ENCODE peak calls at places on chromosomes 6 and 20, in five cellular contexts. W, B, C, M and H are unnamed samples.

GRCh38 chr6:14066782-14067406 is 50.7 kb upstream of the CD83 start:
- DNase-seq in M (no peak), W (no peak), B (no peak), C (peak), H (peak)

GRCh38 chr6:124987291-124987690 is 25.1 kb downstream of the RNF217 start:
- DNase-seq in C (no peak), B (no peak), W (no peak), M (no peak), H (no peak)

GRCh38 chr6:157989541-157990289 is 8.1 kb downstream of the SYNJ2 start:
- DNase-seq in B (no peak), C (peak), W (peak), M (no peak), H (no peak)

GRCh38 chr20:11389188-11389587 is 528.5 kb upstream of the BTBD3 start:
- DNase-seq in M (no peak), W (no peak), B (no peak), C (no peak), H (no peak)

GRCh38 chr20:1298166-1298565 is 30.8 kb downstream of the SDCBP2 start:
- DNase-seq in B (no peak), C (no peak), M (no peak), W (no peak), H (no peak)

GRCh38 chr6:116847234-116847633 is 18.4 kb upstream of the GPRC6A start:
- DNase-seq in C (peak), B (no peak), M (no peak), W (no peak), H (no peak)

GRCh38 chr20:44471481-44471882 is 4.2 kb upstream of the TTPAL start:
- DNase-seq in M (no peak), W (no peak), C (peak), B (no peak), H (no peak)

GRCh38 chr6:55943329-55943728 is 67.9 kb upstream of the BMP5 start:
- DNase-seq in C (peak), W (no peak), M (no peak), B (no peak), H (no peak)

GRCh38 chr20:37564388-37565133 is 36.9 kb upstream of the BLCAP start:
- DNase-seq in M (peak), C (peak), W (peak), B (no peak), H (peak)

GRCh38 chr6:82783587-82784253 is 281.9 kb downstream of the UBE3D start:
- DNase-seq in C (no peak), B (no peak), W (no peak), M (no peak), H (no peak)

GRCh38 chr6:23503173-23503572 is 622.8 kb upstream of the NRSN1 start:
- DNase-seq in M (no peak), B (no peak), W (no peak), C (no peak), H (no peak)

GRCh38 chr20:13008761-13009681 is at the start of gene SPTLC3:
- DNase-seq in C (peak), W (no peak), B (peak), M (peak), H (no peak)

GRCh38 chr6:32906539-32906938 is 34.3 kb downstream of the HLA-DMB start:
- DNase-seq in M (no peak), W (no peak), C (peak), B (no peak), H (no peak)

GRCh38 chr20:60200305-60200918 is 242.2 kb downstream of the CDH26 start:
- DNase-seq in B (no peak), C (no peak), W (no peak), M (no peak), H (no peak)

GRCh38 chr20:41854765-41855164 is 236.6 kb upstream of the CHD6 start:
- DNase-seq in B (no peak), C (no peak), W (no peak), M (no peak), H (no peak)

GRCh38 chr6:90021701-90022100 is 127.4 kb downstream of the GJA10 start:
- DNase-seq in M (no peak), W (no peak), C (no peak), B (no peak), H (no peak)

GRCh38 chr6:30494275-30494990 is 5.1 kb downstream of the HLA-E start:
- DNase-seq in B (no peak), C (no peak), M (no peak), W (no peak), H (no peak)

GRCh38 chr6:105519954-105520353 is 117.1 kb upstream of the PREP start:
- DNase-seq in M (no peak), C (no peak), B (no peak), W (no peak), H (no peak)

GRCh38 chr20:24531626-24532419 is 62.4 kb downstream of the SYNDIG1 start:
- DNase-seq in C (no peak), M (no peak), B (no peak), W (no peak), H (no peak)

GRCh38 chr6:30915591-30915946 is 1.5 kb downstream of the VARS2 start:
- DNase-seq in C (peak), M (no peak), B (no peak), W (no peak), H (peak)

GRCh38 chr20:63539441-63540370 is 2.5 kb upstream of the PTK6 start:
- DNase-seq in W (no peak), M (no peak), C (no peak), B (no peak), H (no peak)

GRCh38 chr20:63536997-63537524 is at the start of gene PTK6:
- DNase-seq in W (peak), M (no peak), C (no peak), B (no peak), H (no peak)

GRCh38 chr20:63537525-63538203 is 488 bp upstream of the PTK6 start:
- DNase-seq in W (peak), M (peak), B (no peak), C (peak), H (peak)

GRCh38 chr20:63539092-63539430 is 1.9 kb upstream of the PTK6 start:
- DNase-seq in B (no peak), M (no peak), C (no peak), W (no peak), H (no peak)

DNA sequence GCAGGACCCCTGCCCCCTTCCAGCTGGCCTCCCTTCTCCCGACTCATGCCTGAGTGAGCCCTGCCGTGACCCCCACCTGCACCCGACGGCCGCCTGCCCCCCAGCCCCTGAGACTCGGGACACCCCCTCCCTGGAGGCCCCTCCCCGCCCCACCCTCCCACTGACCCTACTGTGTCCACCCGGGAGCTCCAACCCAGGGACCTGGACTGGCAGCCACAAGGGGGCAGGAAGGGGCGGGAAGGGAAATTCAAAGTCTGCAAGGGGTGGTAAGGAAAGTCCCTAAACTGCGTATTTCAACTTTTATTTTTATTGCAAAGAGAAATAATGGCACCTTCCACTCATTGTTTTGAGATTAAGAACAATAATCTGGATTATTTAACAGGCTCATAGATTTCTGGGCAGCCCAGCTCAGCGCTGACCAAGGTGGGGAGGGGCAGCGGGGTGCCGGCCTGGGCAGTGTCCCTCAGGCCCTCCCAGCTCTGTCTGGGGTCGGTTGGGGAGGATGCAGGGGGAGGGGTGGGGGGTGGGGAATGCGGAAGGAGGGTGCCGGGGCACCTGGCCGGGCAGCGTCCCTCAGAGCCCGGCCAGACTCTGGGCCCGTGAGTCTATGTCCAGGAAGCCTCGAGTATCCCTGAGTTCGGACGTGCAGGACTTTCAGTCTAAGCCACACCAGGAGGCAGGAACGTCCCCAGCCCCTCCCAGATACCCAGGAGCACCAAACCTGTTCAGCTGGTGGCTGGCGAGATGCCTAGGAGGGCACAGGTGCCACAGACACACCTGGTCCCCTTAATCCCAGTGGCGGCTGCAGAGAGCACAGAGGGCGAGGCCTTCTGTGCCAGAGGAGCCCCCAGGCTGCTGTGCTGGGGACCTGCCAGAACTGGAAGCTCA is 1.3 kb upstream of the PTK6 start:
- DNase-seq in W (no peak), C (peak), B (no peak), M (no peak), H (peak)
- TF ChIP-seq CTCF in W (no peak), C (no peak), B (peak), M (no peak), H (peak)

GRCh38 chr6:28729501-28730402 is 194.0 kb downstream of the TRIM27 start:
- DNase-seq in M (no peak), W (no peak), C (peak), B (no peak), H (no peak)

GRCh38 chr6:28734443-28734959 is 189.3 kb downstream of the TRIM27 start:
- DNase-seq in B (no peak), M (no peak), C (no peak), W (no peak), H (no peak)

GRCh38 chr6:28727559-28728211 is 196.1 kb downstream of the TRIM27 start:
- DNase-seq in M (no peak), C (no peak), W (no peak), B (no peak), H (no peak)

GRCh38 chr6:28736121-28736520 is 187.7 kb downstream of the TRIM27 start:
- DNase-seq in M (no peak), C (no peak), W (no peak), B (no peak), H (no peak)

DNA sequence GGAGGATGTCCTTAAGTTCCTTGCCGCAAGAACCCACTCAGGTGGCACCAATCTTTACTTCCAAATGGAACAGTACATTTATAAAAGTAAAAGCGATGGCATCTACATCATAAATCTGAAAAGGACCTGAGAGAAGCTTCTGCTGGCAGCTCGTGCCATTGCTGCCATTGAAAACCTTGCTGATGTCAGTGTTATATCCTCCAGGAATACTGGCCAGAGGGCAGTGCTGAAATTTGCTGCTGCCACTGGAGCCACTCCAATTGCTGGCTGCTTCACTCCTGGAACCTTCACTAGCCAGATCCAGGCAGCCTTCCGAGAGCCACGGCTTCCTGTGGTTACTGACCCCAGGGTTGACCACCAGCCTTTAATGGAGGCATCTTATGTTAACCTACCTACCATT is 191.7 kb downstream of the TRIM27 start:
- DNase-seq in M (no peak), W (no peak), B (no peak), C (no peak), H (no peak)
- TF ChIP-seq CTCF in M (no peak), W (no peak), B (no peak), C (no peak), H (no peak)

GRCh38 chr6:98769546-98769945 is 64.8 kb upstream of the POU3F2 start:
- DNase-seq in B (no peak), W (no peak), M (no peak), C (peak), H (peak)
- TF ChIP-seq CTCF in B (no peak), W (no peak), M (peak), C (peak), H (no peak)

DNA sequence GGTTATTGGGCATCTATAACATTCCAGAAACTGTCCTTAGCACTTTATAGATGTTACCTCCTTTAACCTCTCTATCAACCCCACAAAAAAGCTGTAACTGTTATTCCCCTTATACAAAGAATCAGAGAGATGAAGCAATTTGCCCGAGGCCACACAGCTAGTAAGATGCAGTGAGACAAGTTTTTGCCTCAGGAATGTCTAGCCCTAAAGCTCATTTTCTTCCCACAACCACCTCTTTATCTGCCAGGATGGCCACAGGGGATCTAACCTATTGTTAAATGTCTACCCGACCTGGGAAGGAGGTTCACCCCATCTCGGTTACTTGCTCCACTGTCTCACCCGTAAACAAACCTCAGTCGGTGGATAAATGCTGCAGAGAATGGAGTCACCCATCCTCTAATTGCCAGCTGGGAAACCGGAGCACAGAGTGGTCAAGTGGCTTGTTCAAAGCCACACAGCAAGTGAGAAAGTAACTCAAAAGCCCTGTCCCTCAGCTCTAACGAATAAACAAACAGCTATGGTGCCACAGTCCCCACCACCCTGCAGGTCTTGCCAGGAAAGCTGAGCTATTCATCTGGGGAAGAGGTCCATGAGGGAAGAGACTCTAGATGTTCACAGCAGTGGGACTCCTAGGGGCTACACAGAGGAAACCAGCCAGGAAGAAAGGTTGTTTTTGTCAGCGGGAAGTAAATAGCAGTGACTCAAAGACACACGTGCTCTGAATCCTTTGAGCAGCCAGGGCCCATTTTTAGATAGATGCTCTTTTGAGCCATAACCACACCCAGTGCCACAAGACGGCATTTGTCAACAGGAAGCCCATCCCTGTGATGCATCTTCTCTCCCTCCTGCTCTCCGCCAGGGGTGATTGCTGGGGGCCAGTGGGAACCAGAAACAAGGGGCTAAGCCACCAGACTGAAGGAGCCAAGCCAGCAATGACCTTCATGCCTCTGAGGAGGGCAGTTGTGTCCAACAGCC is 32.2 kb upstream of the TCP11 start:
- DNase-seq in B (no peak), M (no peak), W (no peak), C (no peak), H (no peak)
- TF ChIP-seq CTCF in B (no peak), M (no peak), W (no peak), C (no peak), H (no peak)

DNA sequence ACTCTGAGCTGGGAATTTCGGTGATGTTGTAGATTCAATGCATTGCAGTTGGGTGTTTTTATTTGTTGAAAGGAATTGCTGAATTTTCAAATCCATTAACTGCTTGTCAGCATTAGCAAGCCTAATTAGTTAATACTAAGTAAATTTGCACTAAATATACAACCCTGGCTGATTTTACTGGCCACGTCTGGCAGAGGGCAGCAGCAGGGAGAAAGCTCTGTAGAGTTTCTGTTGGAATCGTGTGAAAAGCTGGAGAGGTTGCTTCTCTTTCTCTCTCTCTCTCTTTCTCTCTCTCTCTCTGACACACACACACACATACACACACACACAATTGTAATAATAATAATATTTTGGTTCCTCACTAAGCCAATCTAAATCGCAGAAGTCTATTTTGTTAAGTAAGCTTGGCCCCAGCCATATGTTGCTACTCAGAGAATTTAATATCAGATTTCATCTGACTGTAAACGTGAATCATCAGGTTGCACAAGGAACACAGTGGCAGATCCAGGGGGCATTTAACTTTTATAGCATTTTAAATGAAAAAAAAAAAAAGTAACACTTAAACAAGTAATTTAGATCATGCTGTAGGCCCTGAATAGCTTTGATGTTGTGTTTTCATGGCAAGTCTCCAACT is 289.5 kb downstream of the ESR1 start:
- DNase-seq in B (no peak), M (no peak), W (no peak), C (peak), H (no peak)
- TF ChIP-seq CTCF in B (no peak), M (no peak), W (no peak), C (peak), H (no peak)